ENCODE peak calls at places on chromosomes 5 and 9, in ten cellular contexts. G, I, Q, M, U, A, W, L, C and J are unnamed samples.

GRCh38 chr5:68683632-68684035 is 410.2 kb upstream of the SLC30A5 start:
- DNase-seq in U (no peak), L (peak), I (no peak), W (no peak), C (no peak), G (no peak), Q (peak), M (no peak), A (no peak), J (peak)

GRCh38 chr5:20340123-20340522 is 352.1 kb upstream of the CDH18 start:
- DNase-seq in G (no peak), W (no peak), C (no peak), I (no peak), U (no peak), A (no peak), Q (no peak), L (no peak), M (no peak), J (no peak)

GRCh38 chr5:8906303-8906967 is 639.4 kb downstream of the SEMA5A start:
- DNase-seq in L (no peak), G (no peak), A (no peak), U (no peak), M (no peak), C (no peak), Q (no peak), W (no peak), I (no peak), J (no peak)

GRCh38 chr9:32251539-32251938 is 132.9 kb upstream of the ACO1 start:
- DNase-seq in C (no peak), G (peak), A (peak), Q (no peak), W (peak), U (peak), M (no peak), I (peak), L (peak), J (peak)

GRCh38 chr5:115634343-115635132 is 8.7 kb upstream of the TMED7 start:
- DNase-seq in Q (no peak), M (peak), W (peak), C (peak), I (peak), U (peak), G (peak), A (peak), L (peak), J (peak)

GRCh38 chr9:9747787-9748186 is 865.0 kb downstream of the PTPRD start:
- DNase-seq in Q (no peak), W (no peak), M (no peak), A (no peak), I (no peak), C (no peak), G (no peak), L (no peak), U (no peak), J (no peak)

GRCh38 chr9:35272989-35273388 is 111.2 kb downstream of the UNC13B start:
- DNase-seq in C (no peak), G (no peak), L (no peak), M (no peak), U (no peak), Q (no peak), A (no peak), I (no peak), W (no peak), J (no peak)

GRCh38 chr5:132074772-132075718 is 1.5 kb downstream of the CSF2 start:
- DNase-seq in L (no peak), G (no peak), A (no peak), I (peak), M (no peak), U (no peak), W (no peak), C (no peak), Q (no peak), J (no peak)

GRCh38 chr9:135982499-135983264 is 21.5 kb upstream of the UBAC1 start:
- DNase-seq in M (no peak), I (no peak), Q (no peak), G (no peak), U (no peak), W (no peak), A (no peak), C (no peak), L (no peak), J (no peak)

GRCh38 chr5:180085837-180086236 is 14.3 kb upstream of the RNF130 start:
- DNase-seq in C (no peak), L (no peak), U (no peak), I (peak), Q (no peak), A (peak), G (peak), W (no peak), M (no peak), J (peak)

GRCh38 chr5:143245929-143246561 is 157.4 kb downstream of the NR3C1 start:
- DNase-seq in U (no peak), M (no peak), G (no peak), W (peak), A (no peak), Q (peak), C (no peak), L (peak), I (no peak), J (peak)

GRCh38 chr9:106860731-106861584 is 2.0 kb upstream of the ZNF462 start:
- DNase-seq in L (no peak), A (peak), Q (no peak), I (peak), M (no peak), C (no peak), U (no peak), W (peak), G (no peak), J (peak)

GRCh38 chr5:107337281-107337680 is 333.5 kb downstream of the EFNA5 start:
- DNase-seq in Q (no peak), I (no peak), A (no peak), W (no peak), U (no peak), C (no peak), L (peak), G (no peak), M (no peak), J (no peak)

GRCh38 chr5:127492854-127493738 is 24.3 kb upstream of the PRRC1 start:
- DNase-seq in U (no peak), G (no peak), Q (no peak), W (no peak), I (no peak), A (peak), C (no peak), L (peak), M (no peak), J (peak)

GRCh38 chr5:128349044-128349629 is 188.9 kb downstream of the FBN2 start:
- DNase-seq in A (no peak), G (no peak), L (peak), I (no peak), Q (no peak), C (no peak), W (no peak), U (no peak), M (no peak), J (peak)

GRCh38 chr5:97618721-97619120 is 435.7 kb upstream of the RIOK2 start:
- DNase-seq in I (no peak), A (no peak), W (no peak), U (no peak), L (no peak), M (no peak), C (no peak), G (no peak), Q (peak), J (no peak)

GRCh38 chr5:122493776-122494518 is 181.9 kb downstream of the SNCAIP start:
- DNase-seq in L (no peak), W (peak), G (no peak), M (no peak), I (no peak), C (no peak), A (no peak), U (no peak), Q (no peak), J (no peak)

GRCh38 chr5:106843812-106844416 is 826.8 kb downstream of the EFNA5 start:
- DNase-seq in C (no peak), I (peak), A (no peak), W (no peak), L (no peak), Q (no peak), M (no peak), U (no peak), G (no peak), J (peak)

GRCh38 chr9:103188966-103189365 is 193.8 kb downstream of the CYLC2 start:
- DNase-seq in I (no peak), W (no peak), U (no peak), C (no peak), A (no peak), G (no peak), Q (no peak), L (no peak), M (no peak), J (no peak)

GRCh38 chr5:14775857-14776256 is 95.7 kb downstream of the ANKH start:
- DNase-seq in I (no peak), Q (no peak), L (no peak), M (no peak), W (no peak), A (no peak), U (no peak), C (no peak), G (no peak), J (no peak)

GRCh38 chr5:36948650-36949049 is 72.1 kb downstream of the NIPBL start:
- DNase-seq in M (no peak), L (no peak), G (no peak), I (no peak), U (no peak), C (no peak), W (no peak), Q (no peak), A (no peak), J (no peak)